ENCODE peak calls at places on chromosomes 6 and 20, in eight cellular contexts. F is IMR-90, P is heart right ventricle, K is ovary, Q is stomach, X is A549, V is spleen, T is OCI-LY7. E is an unnamed sample. For H3K4me1, the result is how much of the 10 kb centered on the place peaks cover.

GRCh38 chr20:48621256-48622078 is 206.3 kb downstream of the PREX1 start:
- DNase-seq in F (peak), P (no peak), K (no peak), Q (no peak), X (peak), V (peak), T (no peak), E (peak)

GRCh38 chr6:119791746-119792145 is 442.2 kb upstream of the MAN1A1 start:
- DNase-seq in F (no peak), P (no peak), K (no peak), Q (no peak), X (no peak), V (no peak), T (no peak), E (no peak)

GRCh38 chr20:56422131-56422823 is 10.2 kb downstream of the CASS4 start:
- DNase-seq in F (peak), P (no peak), K (no peak), Q (no peak), X (peak), V (no peak), T (no peak), E (no peak)

GRCh38 chr20:3406481-3407425 is 716 bp downstream of the DNAAF9 start:
- DNase-seq in F (peak), P (no peak), K (no peak), Q (peak), X (peak), V (peak), T (no peak), E (no peak)

GRCh38 chr6:38417521-38417920 is 222.2 kb downstream of the BTBD9 start:
- DNase-seq in F (no peak), P (no peak), K (no peak), Q (no peak), X (no peak), V (no peak), T (no peak), E (no peak)

GRCh38 chr20:1807394-1807793 is 87.8 kb upstream of the SIRPA start:
- DNase-seq in F (no peak), P (no peak), K (no peak), Q (no peak), X (no peak), V (no peak), T (no peak), E (no peak)

GRCh38 chr6:30722280-30723112 is 2.3 kb downstream of the TUBB start:
- DNase-seq in F (peak), P (peak), K (peak), Q (peak), X (peak), V (peak), T (peak), E (peak)

GRCh38 chr20:43925786-43926185 is 11.1 kb downstream of the TOX2 start:
- DNase-seq in F (peak), P (peak), K (no peak), Q (no peak), X (no peak), V (no peak), T (no peak), E (no peak)

GRCh38 chr6:75397806-75398465 is 95.7 kb downstream of the FILIP1 start:
- DNase-seq in F (peak), P (no peak), K (no peak), Q (no peak), X (no peak), V (no peak), T (no peak), E (no peak)

GRCh38 chr6:168115748-168116445 is 36.9 kb upstream of the FRMD1 start:
- DNase-seq in F (no peak), P (no peak), K (no peak), Q (no peak), X (no peak), V (peak), T (no peak), E (no peak)

GRCh38 chr6:37048851-37049734 is 43.6 kb downstream of the FGD2 start:
- DNase-seq in F (peak), P (peak), K (peak), Q (peak), X (no peak), V (peak), T (peak), E (peak)

GRCh38 chr6:35049885-35050284 is 91.3 kb downstream of the TCP11 start:
- DNase-seq in F (peak), P (peak), K (peak), Q (no peak), X (no peak), V (no peak), T (no peak), E (no peak)

GRCh38 chr6:35048031-35048613 is 93.0 kb downstream of the TCP11 start:
- DNase-seq in F (no peak), P (no peak), K (no peak), Q (no peak), X (no peak), V (no peak), T (no peak), E (no peak)

GRCh38 chr6:35047265-35048011 is 93.7 kb downstream of the TCP11 start:
- DNase-seq in F (peak), P (no peak), K (no peak), Q (no peak), X (no peak), V (no peak), T (no peak), E (peak)

GRCh38 chr6:35049346-35049745 is 91.8 kb downstream of the TCP11 start:
- DNase-seq in F (no peak), P (no peak), K (no peak), Q (no peak), X (no peak), V (no peak), T (no peak), E (no peak)

DNA sequence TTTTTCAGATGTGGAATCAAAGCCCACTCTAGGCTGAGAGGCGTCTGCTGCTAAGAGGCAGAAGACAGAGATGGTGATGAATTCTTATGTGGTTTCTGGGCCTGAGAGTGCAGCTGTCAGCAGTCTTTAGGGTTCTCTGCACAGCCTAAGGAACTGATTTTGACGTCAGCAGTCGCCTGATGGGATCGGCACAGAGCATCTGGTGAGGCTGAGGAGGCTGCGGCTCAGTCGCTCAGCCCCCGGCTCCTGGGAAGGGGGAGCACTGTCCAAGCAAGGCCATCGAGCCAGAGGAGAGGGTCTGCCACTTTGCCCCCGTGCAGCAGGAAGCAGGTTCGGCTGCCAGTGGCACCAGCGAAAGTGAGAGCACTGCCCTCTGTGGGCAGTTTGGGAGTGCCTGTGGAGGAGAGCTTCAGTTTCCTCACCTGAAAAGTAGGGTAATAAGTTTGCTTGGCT is 92.5 kb downstream of the TCP11 start:
- DNase-seq in F (peak), P (no peak), K (peak), Q (no peak), X (no peak), V (no peak), T (peak), E (peak)
- H3K27ac ChIP-seq in F (peak), P (peak), K (peak), Q (peak), X (no peak), V (peak), T (no peak), E (no peak)

GRCh38 chr20:62952373-62953166 is at the start of gene SLC17A9:
- DNase-seq in F (peak), P (peak), K (peak), Q (peak), X (no peak), V (peak), T (no peak), E (peak)

GRCh38 chr20:62951143-62951895 is 1.2 kb upstream of the SLC17A9 start:
- DNase-seq in F (no peak), P (no peak), K (no peak), Q (no peak), X (no peak), V (no peak), T (no peak), E (no peak)

GRCh38 chr20:62953167-62953838 is 794 bp downstream of the SLC17A9 start:
- DNase-seq in F (no peak), P (no peak), K (peak), Q (no peak), X (no peak), V (peak), T (no peak), E (peak)

GRCh38 chr20:62950741-62951140 is 1.8 kb upstream of the SLC17A9 start:
- DNase-seq in F (no peak), P (no peak), K (no peak), Q (no peak), X (no peak), V (no peak), T (no peak), E (no peak)

GRCh38 chr20:62951896-62952372 is 575 bp upstream of the SLC17A9 start:
- DNase-seq in F (no peak), P (no peak), K (no peak), Q (no peak), X (no peak), V (peak), T (no peak), E (no peak)
- H3K4me3 ChIP-seq in F (peak), P (peak), K (no peak), Q (peak), X (no peak), V (no peak), T (no peak), E (no peak)

DNA sequence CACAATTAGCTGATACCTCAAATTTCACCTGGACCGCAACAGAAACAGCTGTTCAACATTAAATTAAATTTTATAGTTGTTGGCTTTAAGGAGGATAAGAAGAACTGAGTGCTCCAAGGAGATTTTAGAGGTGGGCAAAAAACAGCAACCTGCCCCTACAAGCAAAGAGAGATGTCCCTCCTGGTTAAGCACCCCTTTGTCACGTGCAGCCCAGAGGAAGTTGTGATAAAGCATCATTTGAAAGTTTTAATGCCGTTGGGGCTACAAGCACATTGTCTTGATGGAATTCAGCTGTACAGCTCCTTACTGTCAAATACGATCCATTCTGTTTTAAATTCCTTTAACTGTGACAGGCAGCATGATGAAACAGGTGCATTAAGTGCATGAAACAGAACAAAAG is 195.0 kb downstream of the GMPR start:
- DNase-seq in F (no peak), P (no peak), K (no peak), Q (no peak), X (no peak), V (no peak), T (no peak), E (no peak)
- H3K4me1 ChIP-seq in F (under half), P (half or more), K (under half), Q (under half), X (half or more), V (half or more), T (under half), E (half or more)

DNA sequence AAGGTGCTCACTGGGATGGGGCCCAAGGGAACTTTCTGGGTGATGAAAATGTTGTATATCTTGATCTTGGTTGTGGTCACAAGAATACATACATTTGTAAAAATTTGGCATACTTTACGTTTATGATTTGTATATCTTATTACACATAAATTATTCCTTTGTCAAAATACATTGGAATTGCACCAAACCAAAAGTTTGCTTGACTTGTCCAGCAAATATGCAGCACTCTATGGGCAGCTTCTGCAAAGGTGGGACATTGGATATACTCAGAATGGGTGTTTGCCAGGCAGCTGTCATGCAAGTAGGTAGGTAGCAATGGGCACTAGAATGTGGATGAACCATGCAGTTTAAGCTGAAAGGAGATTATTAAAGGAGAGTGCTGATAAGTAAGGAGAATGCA is 78.0 kb downstream of the LAMP5 start:
- DNase-seq in F (no peak), P (no peak), K (no peak), Q (no peak), X (no peak), V (no peak), T (no peak), E (no peak)
- H3K27ac ChIP-seq in F (no peak), P (no peak), K (no peak), Q (no peak), X (peak), V (no peak), T (no peak), E (no peak)

GRCh38 chr6:106637051-106637717 is 7.8 kb downstream of the QRSL1 start:
- DNase-seq in F (no peak), P (no peak), K (no peak), Q (no peak), X (no peak), V (no peak), T (peak), E (no peak)
- H3K4me3 ChIP-seq in F (no peak), P (no peak), K (no peak), Q (no peak), X (no peak), V (no peak), T (peak), E (peak)

GRCh38 chr6:15874821-15875220 is 212.0 kb upstream of the DTNBP1 start:
- DNase-seq in F (peak), P (no peak), K (no peak), Q (no peak), X (no peak), V (no peak), T (no peak), E (no peak)

GRCh38 chr6:15876406-15876805 is 213.6 kb upstream of the DTNBP1 start:
- DNase-seq in F (no peak), P (no peak), K (no peak), Q (no peak), X (no peak), V (no peak), T (no peak), E (no peak)

GRCh38 chr6:15874351-15874750 is 211.5 kb upstream of the DTNBP1 start:
- DNase-seq in F (no peak), P (no peak), K (no peak), Q (no peak), X (no peak), V (no peak), T (no peak), E (no peak)

GRCh38 chr6:15879372-15880261 is 216.8 kb upstream of the DTNBP1 start:
- DNase-seq in F (peak), P (peak), K (peak), Q (peak), X (no peak), V (peak), T (peak), E (no peak)

DNA sequence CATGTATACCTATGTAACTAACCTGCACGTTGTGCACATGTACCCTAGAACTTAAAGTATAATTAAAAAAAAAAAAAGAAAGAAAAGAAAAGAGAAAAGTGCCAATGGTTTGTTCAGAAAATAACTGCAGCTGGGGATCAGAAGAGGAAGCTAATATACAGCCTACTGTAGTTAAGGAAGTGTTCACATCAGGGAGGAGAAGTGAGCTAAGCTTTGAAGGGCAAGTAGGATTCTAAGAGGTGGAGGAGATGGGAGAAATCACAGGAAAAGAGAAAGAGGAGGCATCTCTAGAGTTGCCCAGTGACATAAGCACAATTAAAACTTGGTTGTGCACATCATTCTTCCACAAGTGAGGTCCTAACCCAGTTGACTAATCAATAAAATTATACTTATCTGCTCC is 214.4 kb upstream of the DTNBP1 start:
- DNase-seq in F (no peak), P (no peak), K (no peak), Q (no peak), X (no peak), V (no peak), T (no peak), E (no peak)
- H3K4me1 ChIP-seq in F (under half), P (under half), K (under half), Q (under half), X (under half), V (under half), T (under half), E (under half)

GRCh38 chr6:112269165-112269564 is 14.8 kb upstream of the LAMA4 start:
- DNase-seq in F (peak), P (no peak), K (no peak), Q (no peak), X (no peak), V (no peak), T (no peak), E (no peak)
- H3K27ac ChIP-seq in F (no peak), P (peak), K (no peak), Q (no peak), X (no peak), V (no peak), T (no peak), E (no peak)

GRCh38 chr20:31908424-31908823 is 38.0 kb downstream of the TTLL9 start:
- DNase-seq in F (no peak), P (no peak), K (no peak), Q (no peak), X (no peak), V (no peak), T (no peak), E (no peak)

GRCh38 chr20:31907046-31907445 is 36.6 kb downstream of the TTLL9 start:
- DNase-seq in F (no peak), P (no peak), K (no peak), Q (no peak), X (no peak), V (no peak), T (no peak), E (no peak)

GRCh38 chr20:31910071-31910803 is 39.8 kb downstream of the TTLL9 start:
- DNase-seq in F (no peak), P (no peak), K (no peak), Q (no peak), X (no peak), V (no peak), T (no peak), E (no peak)

GRCh38 chr20:31908016-31908415 is 37.6 kb downstream of the TTLL9 start:
- DNase-seq in F (no peak), P (no peak), K (no peak), Q (no peak), X (no peak), V (no peak), T (no peak), E (no peak)

GRCh38 chr20:31909253-31910070 is 39.0 kb downstream of the TTLL9 start:
- DNase-seq in F (no peak), P (no peak), K (no peak), Q (no peak), X (no peak), V (no peak), T (no peak), E (no peak)
- H3K4me3 ChIP-seq in F (no peak), P (no peak), K (no peak), Q (no peak), X (no peak), V (no peak), T (no peak), E (no peak)

E was measured in CD4-positive, CD25-positive, alpha-beta regulatory T cell.